ENCODE peak calls at places on chromosome 10, in five cellular contexts. V is T-helper 1 cell, Y is foreskin fibroblast, K is KBM-7, O is C1 segment of cervical spinal cord. F is an unnamed sample.

GRCh38 chr10:38038107-38038931 is 27.8 kb downstream of the ZNF33A start:
- DNase-seq in V (no peak), Y (no peak), K (no peak), O (no peak), F (peak; percentile 25)

GRCh38 chr10:87976101-87976743 is 112.8 kb downstream of the PTEN start:
- DNase-seq in V (no peak), Y (peak; percentile 12), K (no peak), O (no peak), F (no peak)

GRCh38 chr10:26621889-26622681 is 75.4 kb upstream of the PDSS1 start:
- DNase-seq in V (no peak), Y (no peak), K (peak; percentile 70), O (peak; percentile 20), F (peak; percentile 18)

GRCh38 chr10:110446954-110447608 is 50.6 kb upstream of the DUSP5 start:
- DNase-seq in V (no peak), Y (peak; percentile 92), K (peak; percentile 32), O (peak; percentile 22), F (no peak)

GRCh38 chr10:61733358-61733940 is 70.7 kb downstream of the CABCOCO1 start:
- DNase-seq in V (no peak), Y (peak; percentile 30), K (peak; percentile 66), O (no peak), F (no peak)

GRCh38 chr10:43846187-43846680 is 197.6 kb upstream of the ZNF32 start:
- DNase-seq in V (peak; percentile 21), Y (peak; percentile 80), K (peak; percentile 4), O (no peak), F (no peak)

GRCh38 chr10:83764681-83765080 is 374.6 kb upstream of the GHITM start:
- DNase-seq in V (no peak), Y (no peak), K (no peak), O (no peak), F (no peak)

GRCh38 chr10:131899695-131900349 is 986 bp upstream of the PPP2R2D start:
- DNase-seq in V (no peak), Y (no peak), K (peak; percentile 47), O (no peak), F (no peak)

GRCh38 chr10:29618341-29619171 is 16.2 kb downstream of the SVIL start:
- DNase-seq in V (no peak), Y (peak; percentile 56), K (no peak), O (no peak), F (no peak)